ENCODE peak calls at places on chromosomes 2 and 18, in ten cellular contexts. O is ELR; C is activated T-helper 1 cell treated with anti-CD3 and anti-CD28 coated beads, Interleukin-2, amount 50 U/mL, for 16 hours; A is ovary; S is kidney; R is EL; V is tibial nerve; Z is AG04449; X is tibial artery; P is GM18507. U is an unnamed sample.
A peak's percentile ranks its signal among the peaks of the same experiment; 100 is the strongest.

GRCh38 chr2:190648289-190649034 is 421 bp upstream of the NAB1 start:
- DNase-seq in O (peak; percentile 92), C (peak; percentile 72), A (peak; percentile 90), S (peak; percentile 97), R (peak; percentile 89), V (peak; percentile 82), Z (peak; percentile 23), X (peak; percentile 96), P (peak; percentile 76), U (peak; percentile 88)

GRCh38 chr2:239871481-239872435 is 153.4 kb downstream of the NDUFA10 start:
- DNase-seq in O (no peak), C (no peak), A (no peak), S (no peak), R (no peak), V (no peak), Z (no peak), X (peak; percentile 55), P (no peak), U (no peak)

GRCh38 chr18:37869051-37869450 is 303.5 kb upstream of the CELF4 start:
- DNase-seq in O (no peak), C (no peak), A (no peak), S (no peak), R (no peak), V (no peak), Z (no peak), X (no peak), P (no peak), U (no peak)

GRCh38 chr2:181157326-181157725 is 176.9 kb downstream of the UBE2E3 start:
- DNase-seq in O (no peak), C (no peak), A (no peak), S (no peak), R (no peak), V (no peak), Z (peak; percentile 41), X (no peak), P (no peak), U (peak; percentile 9)

GRCh38 chr18:58190842-58191530 is 147.0 kb downstream of the NEDD4L start:
- DNase-seq in O (peak; percentile 54), C (no peak), A (no peak), S (no peak), R (peak; percentile 40), V (no peak), Z (no peak), X (no peak), P (no peak), U (peak; percentile 26)

GRCh38 chr18:34647251-34647650 is 62.8 kb upstream of the DTNA start:
- DNase-seq in O (peak; percentile 10), C (no peak), A (no peak), S (no peak), R (no peak), V (no peak), Z (no peak), X (no peak), P (no peak), U (no peak)

GRCh38 chr2:226354434-226354833 is 445.2 kb downstream of the IRS1 start:
- DNase-seq in O (peak; percentile 12), C (no peak), A (no peak), S (no peak), R (peak; percentile 50), V (no peak), Z (peak; percentile 31), X (no peak), P (no peak), U (peak; percentile 74)

GRCh38 chr2:224722250-224722649 is 6.1 kb upstream of the CCDC195 start:
- DNase-seq in O (peak; percentile 23), C (no peak), A (no peak), S (no peak), R (peak; percentile 64), V (no peak), Z (peak; percentile 5), X (no peak), P (no peak), U (peak; percentile 26)

U was measured in IMR-90.